ENCODE peak calls at places on chromosomes 7 and 10, in four cellular contexts. M is HepG2, Q is GM12892, P is H1. E is an unnamed sample.

GRCh38 chr7:105876964-105877601 is 684 bp upstream of the ATXN7L1 start:
- DNase-seq in P (peak), M (peak), Q (no peak), E (no peak)

GRCh38 chr10:107686095-107686494 is 521.6 kb upstream of the SORCS1 start:
- DNase-seq in P (no peak), Q (no peak), M (no peak), E (no peak)

GRCh38 chr7:115630049-115630448 is 400.5 kb downstream of the TFEC start:
- DNase-seq in M (no peak), Q (no peak), P (no peak), E (no peak)

GRCh38 chr7:47461161-47461560 is 120.8 kb downstream of the TNS3 start:
- DNase-seq in M (no peak), P (no peak), Q (no peak), E (no peak)

GRCh38 chr10:94046152-94046551 is 52.4 kb downstream of the PLCE1 start:
- DNase-seq in Q (no peak), M (no peak), P (no peak), E (no peak)

GRCh38 chr7:30771859-30772429 is 727 bp downstream of the MINDY4 start:
- DNase-seq in P (no peak), M (no peak), Q (no peak), E (no peak)

GRCh38 chr10:1093696-1094095 is 37.5 kb downstream of the WDR37 start:
- DNase-seq in P (no peak), M (no peak), Q (no peak), E (no peak)

GRCh38 chr10:93680414-93681047 is 21.9 kb downstream of the FRA10AC1 start:
- DNase-seq in M (peak), Q (no peak), P (no peak), E (no peak)

GRCh38 chr10:22489467-22489866 is 144.2 kb downstream of the SPAG6 start:
- DNase-seq in Q (no peak), M (no peak), P (no peak), E (no peak)

GRCh38 chr10:102120987-102121738 is 995 bp upstream of the LDB1 start:
- DNase-seq in M (no peak), Q (no peak), P (peak), E (no peak)

GRCh38 chr10:20466731-20467130 is 430.4 kb downstream of the NEBL start:
- DNase-seq in Q (no peak), M (no peak), P (no peak), E (no peak)

GRCh38 chr7:44796034-44796503 is 412 bp upstream of the PPIA start:
- DNase-seq in M (peak), P (peak), Q (no peak), E (no peak)

GRCh38 chr10:86152911-86153310 is 213.7 kb downstream of the GRID1 start:
- DNase-seq in M (no peak), P (no peak), Q (no peak), E (no peak)

GRCh38 chr7:156903232-156903909 is 10.4 kb upstream of the LMBR1 start:
- DNase-seq in P (no peak), Q (no peak), M (peak), E (no peak)
- TF ChIP-seq POLR2A in P (no peak), Q (no peak), M (no peak), E (no peak)

GRCh38 chr7:41232086-41232485 is 470.8 kb downstream of the INHBA start:
- DNase-seq in P (no peak), Q (no peak), M (no peak), E (no peak)
- TF ChIP-seq TAF1 in P (no peak), Q (no peak), M (no peak), E (no peak)

DNA sequence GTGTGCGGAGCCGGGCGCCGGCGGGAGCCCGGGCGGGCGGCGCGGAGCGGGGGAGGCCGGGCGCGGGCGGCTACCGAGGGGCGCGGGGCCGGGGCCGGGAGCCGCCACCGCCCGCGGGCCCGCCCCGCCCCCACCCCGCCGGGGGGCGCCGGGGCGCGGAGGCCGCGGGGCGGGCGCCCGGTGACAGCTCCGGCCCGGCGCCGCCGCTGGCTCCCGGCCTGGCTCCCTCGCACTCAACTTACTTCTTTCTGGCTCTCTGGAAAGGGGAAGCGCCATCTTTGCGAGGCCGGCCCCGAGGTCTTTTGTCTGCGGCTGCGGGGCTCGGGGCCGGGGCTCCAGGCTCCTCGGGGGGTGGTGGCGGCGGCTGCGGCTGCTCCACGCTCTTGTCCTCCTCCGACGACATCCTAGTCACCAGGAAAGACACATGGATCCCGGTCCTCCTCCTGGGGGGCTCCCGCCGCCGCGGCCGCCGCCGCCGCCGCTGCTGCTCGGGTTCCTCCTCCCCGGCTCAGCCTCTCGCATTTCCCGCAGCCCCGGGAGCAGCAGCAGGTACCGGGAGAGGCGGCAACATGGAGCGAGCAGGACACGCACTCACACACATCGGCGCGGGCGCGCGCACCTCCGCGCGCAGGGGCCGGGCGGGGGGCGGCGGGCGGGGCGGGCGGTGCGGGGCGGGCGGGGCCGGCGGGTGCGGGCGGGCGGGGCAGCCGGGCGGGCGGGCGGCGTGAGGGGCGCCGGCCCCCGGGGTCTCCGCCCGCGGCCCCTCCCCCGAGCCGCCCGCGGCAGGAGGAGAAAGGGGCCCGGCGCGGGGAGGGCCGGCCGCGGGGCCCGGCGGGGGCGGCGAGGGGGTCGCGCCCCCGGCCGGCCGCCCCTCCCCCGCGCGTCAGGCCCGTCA is at the start of gene KMT2C:
- DNase-seq in P (no peak), M (no peak), Q (peak), E (peak)
- TF ChIP-seq POLR2A in P (no peak), M (no peak), Q (peak), E (no peak)

GRCh38 chr7:25314094-25314708 is 85.9 kb upstream of the NPVF start:
- DNase-seq in M (no peak), P (no peak), Q (no peak), E (no peak)
- TF ChIP-seq TAF1 in M (no peak), P (no peak), Q (no peak), E (no peak)

E was measured in GM12891.